ENCODE peak calls at places on chromosomes 6 and 20, in four cellular contexts. One of them, this sample, is unnamed.

GRCh38 chr6:169701218-169701952 is 444 bp downstream of the WDR27 start:
- DNase-seq in vagina: no peak
- DNase-seq in testis: peak; percentile 38
- DNase-seq in suprapubic skin: no peak
- DNase-seq in this sample: peak; percentile 73

GRCh38 chr6:140317957-140318356 is 943.5 kb upstream of the CITED2 start:
- DNase-seq in vagina: no peak
- DNase-seq in testis: no peak
- DNase-seq in suprapubic skin: no peak
- DNase-seq in this sample: no peak

GRCh38 chr20:31760457-31761240 is 21.6 kb downstream of the TPX2 start:
- DNase-seq in vagina: no peak
- DNase-seq in testis: no peak
- DNase-seq in suprapubic skin: no peak
- DNase-seq in this sample: no peak

GRCh38 chr6:157106487-157106886 is 216.8 kb downstream of the TMEM242 start:
- DNase-seq in vagina: no peak
- DNase-seq in testis: no peak
- DNase-seq in suprapubic skin: no peak
- DNase-seq in this sample: no peak

GRCh38 chr6:51793393-51793792 is 294.0 kb downstream of the PKHD1 start:
- DNase-seq in vagina: no peak
- DNase-seq in testis: no peak
- DNase-seq in suprapubic skin: no peak
- DNase-seq in this sample: no peak

GRCh38 chr20:31908016-31908415 is 37.6 kb downstream of the TTLL9 start:
- DNase-seq in vagina: no peak
- DNase-seq in testis: peak; percentile 9
- DNase-seq in suprapubic skin: peak; percentile 34
- DNase-seq in this sample: peak; percentile 37

GRCh38 chr20:1833728-1834726 is 61.2 kb upstream of the SIRPA start:
- DNase-seq in vagina: no peak
- DNase-seq in testis: no peak
- DNase-seq in suprapubic skin: no peak
- DNase-seq in this sample: no peak

GRCh38 chr20:10577648-10578047 is 96.2 kb downstream of the JAG1 start:
- DNase-seq in vagina: no peak
- DNase-seq in testis: no peak
- DNase-seq in suprapubic skin: no peak
- DNase-seq in this sample: no peak

GRCh38 chr6:13390658-13391057 is 62.3 kb upstream of the TBC1D7 start:
- DNase-seq in vagina: no peak
- DNase-seq in testis: no peak
- DNase-seq in suprapubic skin: peak; percentile 8
- DNase-seq in this sample: no peak

GRCh38 chr20:61698598-61698960 is 367.1 kb downstream of the TAF4 start:
- DNase-seq in vagina: no peak
- DNase-seq in testis: no peak
- DNase-seq in suprapubic skin: no peak
- DNase-seq in this sample: no peak

GRCh38 chr6:69914015-69914485 is 47.7 kb downstream of the COL19A1 start:
- DNase-seq in vagina: no peak
- DNase-seq in testis: no peak
- DNase-seq in suprapubic skin: no peak
- DNase-seq in this sample: no peak

GRCh38 chr6:33838979-33839378 is 35.2 kb upstream of the MLN start:
- DNase-seq in vagina: no peak
- DNase-seq in testis: no peak
- DNase-seq in suprapubic skin: no peak
- DNase-seq in this sample: no peak

GRCh38 chr20:36644032-36644712 is 1.8 kb downstream of the SLA2 start:
- DNase-seq in vagina: no peak
- DNase-seq in testis: no peak
- DNase-seq in suprapubic skin: no peak
- DNase-seq in this sample: no peak

GRCh38 chr6:114449659-114450058 is 106.8 kb upstream of the HS3ST5 start:
- DNase-seq in vagina: no peak
- DNase-seq in testis: no peak
- DNase-seq in suprapubic skin: no peak
- DNase-seq in this sample: no peak

GRCh38 chr20:22411568-22412450 is 172.6 kb downstream of the FOXA2 start:
- DNase-seq in vagina: no peak
- DNase-seq in testis: peak; percentile 78
- DNase-seq in suprapubic skin: no peak
- DNase-seq in this sample: peak; percentile 69

GRCh38 chr6:34021001-34021838 is 124.7 kb downstream of the GRM4 start:
- DNase-seq in vagina: no peak
- DNase-seq in testis: no peak
- DNase-seq in suprapubic skin: no peak
- DNase-seq in this sample: peak; percentile 24

GRCh38 chr20:63973636-63974401 is 4.1 kb upstream of the ZNF512B start:
- DNase-seq in vagina: peak; percentile 83
- DNase-seq in testis: peak; percentile 90
- DNase-seq in suprapubic skin: peak; percentile 93
- DNase-seq in this sample: peak; percentile 93

GRCh38 chr6:79538481-79538971 is 1.3 kb upstream of the LCA5 start:
- DNase-seq in vagina: no peak
- DNase-seq in testis: no peak
- DNase-seq in suprapubic skin: no peak
- DNase-seq in this sample: no peak

GRCh38 chr6:8100159-8100854 is 2.0 kb downstream of the EEF1E1 start:
- DNase-seq in vagina: no peak
- DNase-seq in testis: no peak
- DNase-seq in suprapubic skin: no peak
- DNase-seq in this sample: no peak

GRCh38 chr6:104710543-104711335 is 149.0 kb downstream of the HACE1 start:
- DNase-seq in vagina: no peak
- DNase-seq in testis: no peak
- DNase-seq in suprapubic skin: no peak
- DNase-seq in this sample: no peak

GRCh38 chr20:39993737-39994136 is 695.3 kb downstream of the MAFB start:
- DNase-seq in vagina: no peak
- DNase-seq in testis: peak; percentile 15
- DNase-seq in suprapubic skin: no peak
- DNase-seq in this sample: no peak

GRCh38 chr6:137147195-137147594 is 26.2 kb downstream of the IL22RA2 start:
- DNase-seq in vagina: no peak
- DNase-seq in testis: no peak
- DNase-seq in suprapubic skin: no peak
- DNase-seq in this sample: no peak

GRCh38 chr20:17662333-17663039 is 19.6 kb downstream of the RRBP1 start:
- DNase-seq in vagina: no peak
- DNase-seq in testis: no peak
- DNase-seq in suprapubic skin: no peak
- DNase-seq in this sample: peak; percentile 80

GRCh38 chr20:64037199-64037497 is 1.2 kb downstream of the C20orf204 start:
- DNase-seq in vagina: no peak
- DNase-seq in testis: no peak
- DNase-seq in suprapubic skin: no peak
- DNase-seq in this sample: no peak

GRCh38 chr6:109028439-109028838 is 66.2 kb downstream of the SESN1 start:
- DNase-seq in vagina: no peak
- DNase-seq in testis: no peak
- DNase-seq in suprapubic skin: no peak
- DNase-seq in this sample: no peak

GRCh38 chr6:93624408-93624807 is 205.0 kb upstream of the EPHA7 start:
- DNase-seq in vagina: no peak
- DNase-seq in testis: peak; percentile 28
- DNase-seq in suprapubic skin: no peak
- DNase-seq in this sample: no peak

GRCh38 chr6:35473075-35473848 is 5.1 kb downstream of the RPL10A start:
- DNase-seq in vagina: no peak
- DNase-seq in testis: no peak
- DNase-seq in suprapubic skin: no peak
- DNase-seq in this sample: no peak
- TF ChIP-seq POLR2A in vagina: no peak
- TF ChIP-seq POLR2A in testis: no peak
- TF ChIP-seq POLR2A in suprapubic skin: no peak
- TF ChIP-seq POLR2A in this sample: no peak

GRCh38 chr6:154201708-154202107 is 154.9 kb downstream of the IPCEF1 start:
- DNase-seq in vagina: no peak
- DNase-seq in testis: no peak
- DNase-seq in suprapubic skin: no peak
- DNase-seq in this sample: no peak

GRCh38 chr6:154197176-154197850 is 158.3 kb downstream of the OPRM1 start:
- DNase-seq in vagina: no peak
- DNase-seq in testis: no peak
- DNase-seq in suprapubic skin: no peak
- DNase-seq in this sample: no peak

GRCh38 chr6:154206984-154207383 is 149.6 kb downstream of the IPCEF1 start:
- DNase-seq in vagina: no peak
- DNase-seq in testis: no peak
- DNase-seq in suprapubic skin: no peak
- DNase-seq in this sample: no peak

DNA sequence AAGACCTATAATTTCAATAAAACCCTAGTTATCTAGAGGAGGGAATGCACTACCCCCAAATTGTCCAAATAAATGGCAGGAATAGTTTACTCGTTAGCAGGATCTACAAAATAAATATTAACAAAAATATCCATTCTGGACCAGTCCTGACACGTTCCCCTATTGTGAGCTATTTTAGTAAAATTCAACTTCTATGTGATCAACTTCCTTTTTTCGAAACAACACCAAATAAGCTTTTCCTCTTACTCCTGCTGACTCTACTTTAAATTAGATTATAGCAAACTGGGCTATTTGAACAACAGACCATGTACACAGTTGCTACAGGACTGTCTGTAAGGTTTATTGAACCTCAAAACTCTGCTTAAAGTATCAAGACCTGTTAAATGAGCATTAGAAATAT is 154.3 kb downstream of the IPCEF1 start:
- DNase-seq in vagina: no peak
- DNase-seq in testis: no peak
- DNase-seq in suprapubic skin: no peak
- DNase-seq in this sample: no peak
- H3K27ac ChIP-seq in vagina: no peak overlapping the region
- H3K27ac ChIP-seq in testis: no peak overlapping the region
- H3K27ac ChIP-seq in suprapubic skin: no peak overlapping the region
- H3K27ac ChIP-seq in this sample: no peak overlapping the region

DNA sequence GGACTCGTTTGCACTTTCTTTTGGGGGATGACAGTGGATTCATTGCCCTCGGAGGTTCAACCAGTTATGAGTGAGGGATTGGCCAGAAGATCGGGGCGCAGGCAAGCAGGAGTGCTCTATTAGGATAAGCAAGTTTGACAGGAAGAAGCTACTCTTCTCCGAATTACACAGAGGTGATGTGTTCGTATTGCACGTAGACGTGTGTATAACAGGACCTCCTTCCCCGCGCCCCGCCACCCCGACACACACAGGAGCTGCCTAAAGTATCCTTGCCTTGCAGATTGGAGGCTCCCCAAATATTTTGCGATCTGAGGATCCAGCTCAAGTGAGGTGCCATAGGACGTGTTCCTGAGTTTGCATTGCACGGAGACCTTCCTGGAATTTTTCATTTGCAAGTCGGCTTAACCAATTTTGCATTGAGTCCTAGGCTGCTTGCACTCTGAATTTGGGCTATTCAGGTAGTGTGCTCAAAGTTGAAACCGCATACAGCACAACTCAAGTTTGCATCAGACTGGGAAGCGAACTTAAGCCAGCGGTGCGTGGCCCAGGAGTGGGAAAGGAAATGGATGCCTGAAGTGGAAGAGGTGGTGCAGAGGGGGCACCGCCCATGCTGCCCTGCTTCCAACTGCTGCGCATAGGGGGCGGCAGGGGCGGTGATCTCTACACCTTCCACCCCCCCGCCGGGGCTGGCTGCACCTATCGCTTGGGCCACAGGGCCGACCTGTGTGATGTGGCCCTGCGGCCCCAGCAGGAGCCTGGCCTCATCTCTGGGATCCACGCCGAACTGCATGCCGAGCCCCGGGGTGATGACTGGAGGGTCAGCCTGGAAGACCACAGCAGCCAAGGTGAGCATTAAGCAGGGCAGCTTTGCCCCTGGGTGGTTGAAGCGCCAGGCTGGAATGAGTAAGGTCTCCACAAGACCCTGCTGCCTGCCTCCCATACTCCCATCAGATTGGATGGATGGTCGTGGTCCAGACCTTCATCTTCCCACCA is 770 bp downstream of the TCF19 start:
- DNase-seq in vagina: no peak
- DNase-seq in testis: no peak
- DNase-seq in suprapubic skin: no peak
- DNase-seq in this sample: peak; percentile 63
- TF ChIP-seq POLR2A in vagina: no peak
- TF ChIP-seq POLR2A in testis: no peak
- TF ChIP-seq POLR2A in suprapubic skin: no peak
- TF ChIP-seq POLR2A in this sample: no peak

DNA sequence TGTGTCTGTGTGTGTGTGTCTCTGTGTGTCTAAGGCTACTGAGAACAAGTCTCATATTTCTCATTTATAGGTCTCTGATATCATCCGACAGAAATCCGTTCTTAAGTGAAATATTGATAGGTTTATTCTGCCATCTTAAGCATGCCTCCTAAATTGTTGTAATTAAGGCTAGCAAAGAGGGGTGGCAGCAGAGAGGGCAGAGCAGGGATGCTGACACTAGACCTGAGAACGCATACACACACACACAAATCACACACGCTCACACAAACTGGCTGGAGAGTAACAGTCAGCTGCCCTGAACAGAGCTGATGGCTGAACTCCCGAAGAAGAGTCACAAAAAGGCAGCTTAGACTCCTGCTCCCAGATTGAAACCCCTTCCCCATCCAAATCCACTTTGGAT is 85.0 kb upstream of the LRFN2 start:
- DNase-seq in vagina: no peak
- DNase-seq in testis: no peak
- DNase-seq in suprapubic skin: no peak
- DNase-seq in this sample: no peak
- H3K27ac ChIP-seq in vagina: no peak overlapping the region
- H3K27ac ChIP-seq in testis: no peak overlapping the region
- H3K27ac ChIP-seq in suprapubic skin: no peak overlapping the region
- H3K27ac ChIP-seq in this sample: no peak overlapping the region

DNA sequence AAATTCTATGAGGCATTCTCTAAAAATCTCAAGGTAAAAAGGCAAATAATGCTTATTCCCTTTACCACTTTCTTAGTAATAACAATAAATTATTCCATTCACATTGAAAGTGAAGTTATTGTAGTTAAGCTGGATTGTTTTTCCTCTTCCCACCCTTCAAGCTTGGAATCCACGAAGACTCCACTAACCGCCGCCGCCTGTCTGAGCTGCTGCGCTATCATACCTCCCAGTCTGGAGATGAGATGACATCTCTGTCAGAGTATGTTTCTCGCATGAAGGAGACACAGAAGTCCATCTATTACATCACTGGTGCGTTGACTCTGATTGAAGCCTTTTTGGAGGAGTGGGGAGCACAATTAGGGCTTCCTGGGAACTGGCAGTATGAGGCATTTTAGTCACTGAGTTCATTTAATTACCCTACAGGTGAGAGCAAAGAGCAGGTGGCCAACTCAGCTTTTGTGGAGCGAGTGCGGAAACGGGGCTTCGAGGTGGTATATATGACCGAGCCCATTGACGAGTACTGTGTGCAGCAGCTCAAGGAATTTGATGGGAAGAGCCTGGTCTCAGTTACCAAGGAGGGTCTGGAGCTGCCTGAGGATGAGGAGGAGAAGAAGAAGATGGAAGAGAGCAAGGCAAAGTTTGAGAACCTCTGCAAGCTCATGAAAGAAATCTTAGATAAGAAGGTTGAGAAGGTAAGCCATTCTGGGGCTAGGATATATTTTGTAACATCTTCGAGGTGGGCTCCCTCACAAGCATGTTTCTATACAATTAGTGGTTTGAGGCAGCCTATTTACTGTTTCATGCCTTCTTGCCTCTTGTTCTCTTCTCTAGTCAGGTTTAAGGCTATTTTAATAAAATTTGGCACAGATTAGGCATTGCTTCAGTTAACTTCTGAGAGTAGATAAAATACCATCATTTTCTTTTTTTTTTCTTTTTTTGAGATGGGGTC is 4.9 kb downstream of the HSP90AB1 start:
- DNase-seq in vagina: no peak
- DNase-seq in testis: no peak
- DNase-seq in suprapubic skin: no peak
- DNase-seq in this sample: no peak
- TF ChIP-seq POLR2A in vagina: no peak
- TF ChIP-seq POLR2A in testis: no peak
- TF ChIP-seq POLR2A in suprapubic skin: no peak
- TF ChIP-seq POLR2A in this sample: no peak